ENCODE peak calls at places on chromosomes 2 and 18, in five cellular contexts. D, R, Q, K and W are unnamed samples.

GRCh38 chr2:149894760-149895159 is 307.2 kb upstream of the MMADHC start:
- DNase-seq in Q (peak), K (no peak), D (no peak), R (peak), W (no peak)

GRCh38 chr18:74571895-74572680 is 25.6 kb upstream of the ZNF407 start:
- DNase-seq in Q (no peak), R (no peak), D (no peak), K (no peak), W (no peak)

GRCh38 chr2:8837795-8838140 is 355 bp upstream of the KIDINS220 start:
- DNase-seq in D (no peak), K (no peak), R (no peak), Q (no peak), W (no peak)

GRCh38 chr2:29469961-29470360 is 354.7 kb downstream of the CLIP4 start:
- DNase-seq in Q (no peak), K (no peak), D (no peak), R (no peak), W (no peak)

GRCh38 chr2:1541812-1542211 is 128.5 kb downstream of the TPO start:
- DNase-seq in K (no peak), Q (no peak), D (no peak), R (no peak), W (no peak)

GRCh38 chr18:75218524-75218923 is 7.9 kb downstream of the TSHZ1 start:
- DNase-seq in R (no peak), Q (no peak), K (no peak), D (no peak), W (no peak)

GRCh38 chr2:27716301-27717069 is 52.8 kb downstream of the SLC4A1AP start:
- DNase-seq in R (peak), Q (no peak), K (no peak), D (no peak), W (peak)

GRCh38 chr2:133608291-133608690 is 40.0 kb upstream of the NCKAP5 start:
- DNase-seq in K (no peak), R (no peak), D (no peak), Q (no peak), W (no peak)

GRCh38 chr2:109510136-109511028 is 103.4 kb downstream of the SEPTIN10 start:
- DNase-seq in D (peak), K (peak), R (peak), Q (peak), W (peak)

GRCh38 chr2:26351375-26352090 is 4.9 kb upstream of the ADGRF3 start:
- DNase-seq in K (no peak), D (no peak), R (no peak), Q (no peak), W (no peak)

GRCh38 chr2:26355038-26355995 is 8.7 kb upstream of the ADGRF3 start:
- DNase-seq in Q (peak), R (peak), K (no peak), D (no peak), W (peak)

GRCh38 chr2:26349690-26350089 is 3.1 kb upstream of the ADGRF3 start:
- DNase-seq in Q (no peak), K (no peak), D (no peak), R (peak), W (no peak)

GRCh38 chr2:26356771-26357170 is 10.2 kb upstream of the ADGRF3 start:
- DNase-seq in R (no peak), Q (no peak), D (no peak), K (no peak), W (no peak)

DNA sequence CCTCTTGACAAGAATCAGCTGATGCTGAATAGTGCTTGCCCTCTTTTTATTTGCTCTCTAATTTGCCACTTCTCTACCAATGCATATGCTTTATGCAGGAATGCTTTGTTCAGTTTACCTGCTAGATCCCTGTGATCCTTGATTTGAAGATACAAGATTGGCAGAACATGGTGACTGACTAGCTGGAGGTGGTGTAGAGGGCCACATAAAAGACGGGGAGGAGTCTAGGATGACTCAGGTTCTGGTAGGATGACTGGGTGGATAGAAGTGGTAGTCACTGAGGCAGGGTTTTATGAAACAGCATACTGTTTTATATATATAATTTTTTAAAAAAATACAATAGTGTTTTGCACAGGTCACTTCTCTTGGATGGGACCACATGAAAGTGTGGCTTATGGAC is 6.3 kb upstream of the ADGRF3 start:
- DNase-seq in K (no peak), D (no peak), Q (no peak), R (peak), W (no peak)
- H3K4me3 ChIP-seq in K (no peak), D (no peak), Q (no peak), R (no peak), W (no peak)

GRCh38 chr2:24791452-24791851 is 1.7 kb downstream of the PTRHD1 start:
- DNase-seq in Q (no peak), R (no peak), D (no peak), K (no peak), W (no peak)
- H3K4me3 ChIP-seq in Q (no peak), R (no peak), D (peak), K (no peak), W (no peak)

DNA sequence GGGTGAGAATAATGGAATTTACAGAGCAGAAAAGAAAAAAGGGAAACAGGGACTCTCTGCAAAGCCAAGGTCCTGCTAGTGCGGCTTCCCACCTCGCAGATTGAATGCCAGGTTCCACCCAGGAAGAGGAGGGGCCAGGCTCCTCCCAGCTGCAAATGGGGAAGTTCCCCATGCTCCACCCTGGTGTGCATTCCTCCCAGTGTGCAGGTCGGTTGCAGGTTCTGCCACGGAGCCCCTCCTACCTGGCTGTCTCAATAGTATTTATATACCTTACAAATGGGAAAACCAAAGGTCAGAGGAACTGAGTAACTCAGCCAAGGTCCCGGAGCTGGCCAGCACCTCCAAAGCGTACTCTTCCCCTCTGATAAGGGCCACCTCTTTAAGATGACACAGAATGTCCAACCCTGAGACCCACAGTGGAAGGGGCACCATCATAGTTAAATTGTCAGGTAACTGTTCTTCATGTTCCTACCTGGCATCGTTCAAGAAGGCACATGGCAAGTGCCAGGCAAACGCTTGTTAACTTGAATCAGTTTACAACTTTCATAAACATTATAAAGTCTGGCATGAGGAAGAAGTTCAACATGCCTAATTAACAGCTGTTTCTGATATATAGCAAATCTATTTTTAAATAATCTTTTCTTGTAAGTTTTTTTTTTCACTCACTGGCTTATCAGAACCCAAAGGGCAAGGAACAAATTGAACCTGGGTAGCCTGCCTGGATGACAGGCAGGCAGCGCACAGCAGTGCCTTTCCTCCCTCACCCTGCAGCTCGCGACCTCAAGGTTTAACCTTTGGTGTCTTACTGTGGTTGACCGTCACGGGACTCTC is 35.6 kb downstream of the POU3F3 start:
- DNase-seq in Q (no peak), D (no peak), K (no peak), R (peak), W (no peak)
- H3K4me3 ChIP-seq in Q (no peak), D (no peak), K (no peak), R (peak), W (no peak)

GRCh38 chr2:239684271-239684670 is 283.5 kb upstream of the HDAC4 start:
- DNase-seq in R (no peak), K (no peak), D (no peak), Q (no peak), W (no peak)
- H3K4me3 ChIP-seq in R (no peak), K (no peak), D (no peak), Q (no peak), W (no peak)

DNA sequence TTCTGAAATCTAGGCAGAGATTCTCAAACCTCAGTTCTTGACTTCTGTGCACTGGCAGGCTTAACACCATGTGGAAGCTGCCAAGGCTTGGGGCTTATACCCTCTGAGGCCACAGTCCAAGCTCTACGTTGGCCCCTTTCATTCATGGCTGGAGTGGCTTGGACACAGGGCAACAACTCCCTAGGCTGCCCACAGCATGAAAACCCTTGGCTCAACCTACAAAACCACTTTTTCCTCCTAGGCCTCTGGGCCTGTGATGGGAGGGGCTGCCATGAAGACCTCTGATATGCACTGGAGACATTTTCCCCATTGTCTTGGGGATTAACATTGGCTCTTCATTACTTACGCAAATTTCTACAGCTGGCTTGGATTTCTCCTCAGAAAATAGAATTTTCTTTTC is 46.7 kb downstream of the TANC1 start:
- DNase-seq in R (no peak), D (no peak), K (no peak), Q (no peak), W (no peak)
- H3K4me3 ChIP-seq in R (no peak), D (no peak), K (no peak), Q (no peak), W (no peak)

GRCh38 chr18:26547302-26548143 is 830 bp downstream of the KCTD1 start:
- DNase-seq in K (peak), Q (peak), D (no peak), R (peak), W (peak)
- H3K4me3 ChIP-seq in K (peak), Q (peak), D (peak), R (no peak), W (peak)

GRCh38 chr18:64202229-64202835 is 53.4 kb upstream of the LINC00305 start:
- DNase-seq in R (no peak), Q (no peak), K (no peak), D (no peak), W (no peak)

GRCh38 chr18:64201781-64202180 is 52.9 kb upstream of the LINC00305 start:
- DNase-seq in K (no peak), Q (no peak), D (no peak), R (no peak), W (no peak)

GRCh38 chr18:64207818-64208217 is 58.9 kb upstream of the LINC00305 start:
- DNase-seq in K (no peak), D (no peak), R (no peak), Q (no peak), W (no peak)

GRCh38 chr18:64203295-64203694 is 54.4 kb upstream of the LINC00305 start:
- DNase-seq in D (no peak), K (no peak), R (no peak), Q (no peak), W (no peak)

GRCh38 chr18:64202836-64203235 is 53.9 kb upstream of the LINC00305 start:
- DNase-seq in R (no peak), D (no peak), K (no peak), Q (no peak), W (no peak)
- H3K4me3 ChIP-seq in R (no peak), D (no peak), K (no peak), Q (no peak), W (no peak)

DNA sequence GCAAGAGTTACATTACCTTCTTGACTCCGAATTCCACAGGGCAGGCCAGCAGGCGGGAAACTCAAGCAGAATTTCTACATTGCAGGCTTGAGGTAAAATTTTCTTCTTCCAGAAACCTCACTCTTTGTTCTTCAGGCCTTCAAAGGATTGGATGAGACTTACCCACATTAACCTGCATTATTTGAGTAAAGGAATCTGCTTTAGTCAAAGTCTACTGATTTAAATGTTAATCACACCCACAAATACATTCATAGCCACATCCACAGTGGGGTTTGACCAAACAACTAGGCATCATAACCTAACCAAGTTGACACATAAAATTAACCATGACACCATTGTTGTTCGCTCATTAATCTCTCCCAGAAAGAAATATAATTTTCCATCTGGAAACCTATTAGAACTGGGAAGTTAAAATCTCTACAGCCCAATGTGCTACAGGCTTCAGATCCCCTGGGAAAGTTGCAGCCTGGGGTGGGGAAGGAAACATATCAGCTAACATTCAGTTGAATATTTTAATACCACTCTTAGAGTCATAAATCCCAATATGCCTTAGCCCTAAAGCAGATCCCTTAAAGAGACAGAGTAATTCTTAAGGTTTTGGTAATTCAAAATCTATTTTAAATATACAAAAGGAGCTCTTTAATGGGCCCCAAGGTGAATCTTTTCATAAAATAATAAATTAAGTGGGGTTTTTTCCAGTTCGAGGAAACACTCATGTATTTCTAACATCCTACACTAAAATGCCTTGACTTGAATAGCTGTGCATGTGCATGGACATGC is 468.3 kb upstream of the TNP1 start:
- DNase-seq in D (no peak), Q (no peak), K (no peak), R (no peak), W (no peak)
- H3K4me3 ChIP-seq in D (no peak), Q (no peak), K (no peak), R (no peak), W (no peak)